ENCODE peak calls at places on chromosome 13, in nine cellular contexts. One of them, this sample, is unnamed.

GRCh38 chr13:40490086-40490723 is 176.2 kb downstream of the FOXO1 start:
- DNase-seq in CD8-positive, alpha-beta T cell: peak; percentile 64
- DNase-seq in fibroblast of pulmonary artery: no peak
- DNase-seq in fibroblast of mammary gland: no peak
- DNase-seq in IMR-90: no peak
- DNase-seq in body of pancreas: peak; percentile 55
- DNase-seq in AG09309: no peak
- DNase-seq in tibial nerve: no peak
- DNase-seq in ovary: no peak
- DNase-seq in this sample: peak; percentile 34

GRCh38 chr13:31605076-31605858 is 134.1 kb upstream of the RXFP2 start:
- DNase-seq in fibroblast of pulmonary artery: no peak
- DNase-seq in ovary: no peak
- DNase-seq in fibroblast of mammary gland: no peak
- DNase-seq in CD8-positive, alpha-beta T cell: no peak
- DNase-seq in body of pancreas: no peak
- DNase-seq in AG09309: no peak
- DNase-seq in IMR-90: no peak
- DNase-seq in tibial nerve: no peak
- DNase-seq in this sample: no peak

GRCh38 chr13:79791471-79792042 is 310.6 kb downstream of the NDFIP2 start:
- DNase-seq in body of pancreas: no peak
- DNase-seq in fibroblast of mammary gland: no peak
- DNase-seq in tibial nerve: no peak
- DNase-seq in AG09309: no peak
- DNase-seq in IMR-90: no peak
- DNase-seq in ovary: no peak
- DNase-seq in CD8-positive, alpha-beta T cell: no peak
- DNase-seq in fibroblast of pulmonary artery: no peak
- DNase-seq in this sample: no peak

GRCh38 chr13:59890064-59890463 is 273.7 kb downstream of the DIAPH3 start:
- DNase-seq in IMR-90: peak; percentile 19
- DNase-seq in ovary: no peak
- DNase-seq in fibroblast of pulmonary artery: no peak
- DNase-seq in body of pancreas: no peak
- DNase-seq in tibial nerve: no peak
- DNase-seq in AG09309: peak; percentile 2
- DNase-seq in CD8-positive, alpha-beta T cell: no peak
- DNase-seq in fibroblast of mammary gland: peak; percentile 11
- DNase-seq in this sample: no peak

GRCh38 chr13:78978381-78978998 is 319.5 kb upstream of the OBI1 start:
- DNase-seq in CD8-positive, alpha-beta T cell: peak; percentile 22
- DNase-seq in fibroblast of pulmonary artery: peak; percentile 82
- DNase-seq in tibial nerve: peak; percentile 85
- DNase-seq in ovary: no peak
- DNase-seq in AG09309: peak; percentile 17
- DNase-seq in IMR-90: peak; percentile 61
- DNase-seq in fibroblast of mammary gland: peak; percentile 69
- DNase-seq in body of pancreas: peak; percentile 44
- DNase-seq in this sample: peak; percentile 43

GRCh38 chr13:24670927-24671326 is 9.3 kb upstream of the ATP12A start:
- DNase-seq in IMR-90: no peak
- DNase-seq in fibroblast of pulmonary artery: peak; percentile 18
- DNase-seq in AG09309: no peak
- DNase-seq in body of pancreas: no peak
- DNase-seq in ovary: no peak
- DNase-seq in CD8-positive, alpha-beta T cell: peak; percentile 14
- DNase-seq in tibial nerve: no peak
- DNase-seq in fibroblast of mammary gland: no peak
- DNase-seq in this sample: peak; percentile 62

GRCh38 chr13:23695711-23696512 is 125.7 kb downstream of the TNFRSF19 start:
- DNase-seq in tibial nerve: no peak
- DNase-seq in fibroblast of mammary gland: no peak
- DNase-seq in IMR-90: no peak
- DNase-seq in fibroblast of pulmonary artery: no peak
- DNase-seq in CD8-positive, alpha-beta T cell: peak; percentile 52
- DNase-seq in body of pancreas: no peak
- DNase-seq in AG09309: no peak
- DNase-seq in ovary: no peak
- DNase-seq in this sample: peak; percentile 34

GRCh38 chr13:90104764-90105163 is 1242.7 kb upstream of the MIR17HG start:
- DNase-seq in body of pancreas: no peak
- DNase-seq in AG09309: no peak
- DNase-seq in fibroblast of mammary gland: no peak
- DNase-seq in tibial nerve: no peak
- DNase-seq in fibroblast of pulmonary artery: no peak
- DNase-seq in IMR-90: no peak
- DNase-seq in CD8-positive, alpha-beta T cell: no peak
- DNase-seq in ovary: no peak
- DNase-seq in this sample: no peak

GRCh38 chr13:33388254-33388998 is 102.9 kb upstream of the STARD13 start:
- DNase-seq in fibroblast of pulmonary artery: no peak
- DNase-seq in AG09309: no peak
- DNase-seq in IMR-90: no peak
- DNase-seq in fibroblast of mammary gland: no peak
- DNase-seq in ovary: no peak
- DNase-seq in body of pancreas: no peak
- DNase-seq in CD8-positive, alpha-beta T cell: no peak
- DNase-seq in tibial nerve: no peak
- DNase-seq in this sample: peak; percentile 34

GRCh38 chr13:45209229-45209628 is 8.4 kb upstream of the KCTD4 start:
- DNase-seq in body of pancreas: no peak
- DNase-seq in CD8-positive, alpha-beta T cell: no peak
- DNase-seq in tibial nerve: no peak
- DNase-seq in ovary: no peak
- DNase-seq in fibroblast of mammary gland: peak; percentile 41
- DNase-seq in fibroblast of pulmonary artery: peak; percentile 92
- DNase-seq in AG09309: no peak
- DNase-seq in IMR-90: peak; percentile 62
- DNase-seq in this sample: no peak

GRCh38 chr13:26919311-26919710 is 158.7 kb upstream of the GPR12 start:
- DNase-seq in ovary: no peak
- DNase-seq in AG09309: no peak
- DNase-seq in body of pancreas: no peak
- DNase-seq in fibroblast of pulmonary artery: no peak
- DNase-seq in fibroblast of mammary gland: peak; percentile 16
- DNase-seq in CD8-positive, alpha-beta T cell: no peak
- DNase-seq in IMR-90: no peak
- DNase-seq in tibial nerve: no peak
- DNase-seq in this sample: no peak

GRCh38 chr13:110340812-110341444 is 33.8 kb downstream of the COL4A2 start:
- DNase-seq in tibial nerve: peak; percentile 34
- DNase-seq in CD8-positive, alpha-beta T cell: peak; percentile 38
- DNase-seq in IMR-90: peak; percentile 93
- DNase-seq in fibroblast of mammary gland: peak; percentile 34
- DNase-seq in ovary: peak; percentile 83
- DNase-seq in fibroblast of pulmonary artery: peak; percentile 95
- DNase-seq in AG09309: no peak
- DNase-seq in body of pancreas: peak; percentile 50
- DNase-seq in this sample: peak; percentile 54

GRCh38 chr13:93473441-93474270 is 247.0 kb downstream of the GPC6 start:
- DNase-seq in CD8-positive, alpha-beta T cell: no peak
- DNase-seq in body of pancreas: no peak
- DNase-seq in tibial nerve: no peak
- DNase-seq in fibroblast of mammary gland: no peak
- DNase-seq in fibroblast of pulmonary artery: no peak
- DNase-seq in ovary: no peak
- DNase-seq in AG09309: no peak
- DNase-seq in IMR-90: peak; percentile 74
- DNase-seq in this sample: no peak

GRCh38 chr13:62293081-62293480 is 877.4 kb upstream of the PCDH20 start:
- DNase-seq in AG09309: no peak
- DNase-seq in fibroblast of mammary gland: peak; percentile 58
- DNase-seq in CD8-positive, alpha-beta T cell: no peak
- DNase-seq in ovary: no peak
- DNase-seq in IMR-90: peak; percentile 23
- DNase-seq in tibial nerve: no peak
- DNase-seq in body of pancreas: no peak
- DNase-seq in fibroblast of pulmonary artery: peak; percentile 3
- DNase-seq in this sample: no peak

GRCh38 chr13:39676315-39676876 is 20.9 kb downstream of the COG6 start:
- DNase-seq in CD8-positive, alpha-beta T cell: peak; percentile 27
- DNase-seq in fibroblast of mammary gland: peak; percentile 68
- DNase-seq in AG09309: no peak
- DNase-seq in tibial nerve: peak; percentile 73
- DNase-seq in ovary: no peak
- DNase-seq in body of pancreas: no peak
- DNase-seq in fibroblast of pulmonary artery: peak; percentile 75
- DNase-seq in IMR-90: peak; percentile 39
- DNase-seq in this sample: no peak

GRCh38 chr13:35356572-35356971 is 119.9 kb downstream of the MAB21L1 start:
- DNase-seq in fibroblast of pulmonary artery: peak; percentile 41
- DNase-seq in body of pancreas: no peak
- DNase-seq in ovary: no peak
- DNase-seq in IMR-90: no peak
- DNase-seq in fibroblast of mammary gland: no peak
- DNase-seq in CD8-positive, alpha-beta T cell: no peak
- DNase-seq in tibial nerve: no peak
- DNase-seq in AG09309: no peak
- DNase-seq in this sample: no peak

GRCh38 chr13:111429064-111429558 is 108.7 kb downstream of the TEX29 start:
- DNase-seq in AG09309: peak; percentile 1
- DNase-seq in fibroblast of pulmonary artery: peak; percentile 16
- DNase-seq in body of pancreas: peak; percentile 66
- DNase-seq in ovary: no peak
- DNase-seq in IMR-90: peak; percentile 18
- DNase-seq in tibial nerve: peak; percentile 63
- DNase-seq in fibroblast of mammary gland: peak; percentile 30
- DNase-seq in CD8-positive, alpha-beta T cell: peak; percentile 20
- DNase-seq in this sample: peak; percentile 53

GRCh38 chr13:91817250-91817649 is 418.8 kb downstream of the GPC5 start:
- DNase-seq in AG09309: no peak
- DNase-seq in CD8-positive, alpha-beta T cell: no peak
- DNase-seq in body of pancreas: no peak
- DNase-seq in ovary: no peak
- DNase-seq in fibroblast of pulmonary artery: peak; percentile 49
- DNase-seq in IMR-90: peak; percentile 13
- DNase-seq in tibial nerve: no peak
- DNase-seq in fibroblast of mammary gland: peak; percentile 4
- DNase-seq in this sample: no peak

GRCh38 chr13:95275322-95276118 is 25.7 kb downstream of the ABCC4 start:
- DNase-seq in tibial nerve: no peak
- DNase-seq in body of pancreas: no peak
- DNase-seq in fibroblast of mammary gland: peak; percentile 12
- DNase-seq in ovary: peak; percentile 43
- DNase-seq in fibroblast of pulmonary artery: peak; percentile 44
- DNase-seq in IMR-90: no peak
- DNase-seq in AG09309: no peak
- DNase-seq in CD8-positive, alpha-beta T cell: no peak
- DNase-seq in this sample: no peak

GRCh38 chr13:51644649-51645048 is 60.4 kb downstream of the WDFY2 start:
- DNase-seq in fibroblast of mammary gland: peak; percentile 45
- DNase-seq in IMR-90: peak; percentile 21
- DNase-seq in ovary: no peak
- DNase-seq in body of pancreas: peak; percentile 46
- DNase-seq in fibroblast of pulmonary artery: peak; percentile 61
- DNase-seq in tibial nerve: no peak
- DNase-seq in AG09309: no peak
- DNase-seq in CD8-positive, alpha-beta T cell: no peak
- DNase-seq in this sample: no peak
- H3K4me3 ChIP-seq in fibroblast of mammary gland: no peak overlapping the region
- H3K4me3 ChIP-seq in IMR-90: no peak overlapping the region
- H3K4me3 ChIP-seq in ovary: no peak overlapping the region
- H3K4me3 ChIP-seq in body of pancreas: no peak overlapping the region
- H3K4me3 ChIP-seq in fibroblast of pulmonary artery: no peak overlapping the region
- H3K4me3 ChIP-seq in tibial nerve: no peak overlapping the region
- H3K4me3 ChIP-seq in AG09309: no peak overlapping the region
- H3K4me3 ChIP-seq in CD8-positive, alpha-beta T cell: no peak overlapping the region
- H3K4me3 ChIP-seq in this sample: no peak overlapping the region

GRCh38 chr13:19862511-19863313 is 737 bp downstream of the ZMYM5 start:
- DNase-seq in fibroblast of pulmonary artery: peak; percentile 16
- DNase-seq in body of pancreas: peak; percentile 19
- DNase-seq in IMR-90: peak; percentile 7
- DNase-seq in ovary: no peak
- DNase-seq in AG09309: no peak
- DNase-seq in tibial nerve: peak; percentile 24
- DNase-seq in CD8-positive, alpha-beta T cell: peak; percentile 47
- DNase-seq in fibroblast of mammary gland: peak; percentile 31
- DNase-seq in this sample: peak; percentile 51

GRCh38 chr13:19863323-19864017 is at the start of gene ZMYM5:
- DNase-seq in IMR-90: peak; percentile 99
- DNase-seq in AG09309: peak; percentile 98
- DNase-seq in CD8-positive, alpha-beta T cell: peak; percentile 95
- DNase-seq in fibroblast of pulmonary artery: peak; percentile 100
- DNase-seq in tibial nerve: peak; percentile 93
- DNase-seq in ovary: peak; percentile 98
- DNase-seq in body of pancreas: peak; percentile 98
- DNase-seq in fibroblast of mammary gland: peak; percentile 99
- DNase-seq in this sample: peak; percentile 98

GRCh38 chr13:19864018-19864338 is 529 bp upstream of the ZMYM5 start:
- DNase-seq in fibroblast of pulmonary artery: peak; percentile 81
- DNase-seq in tibial nerve: no peak
- DNase-seq in body of pancreas: peak; percentile 60
- DNase-seq in AG09309: no peak
- DNase-seq in IMR-90: no peak
- DNase-seq in CD8-positive, alpha-beta T cell: peak; percentile 58
- DNase-seq in fibroblast of mammary gland: peak; percentile 77
- DNase-seq in ovary: peak; percentile 86
- DNase-seq in this sample: peak; percentile 72

GRCh38 chr13:19861762-19862161 is 1.7 kb downstream of the ZMYM5 start:
- DNase-seq in AG09309: no peak
- DNase-seq in ovary: no peak
- DNase-seq in fibroblast of pulmonary artery: no peak
- DNase-seq in body of pancreas: no peak
- DNase-seq in IMR-90: no peak
- DNase-seq in fibroblast of mammary gland: no peak
- DNase-seq in tibial nerve: no peak
- DNase-seq in CD8-positive, alpha-beta T cell: no peak
- DNase-seq in this sample: no peak

GRCh38 chr13:19860884-19861655 is 2.4 kb downstream of the ZMYM5 start:
- DNase-seq in fibroblast of pulmonary artery: peak; percentile 74
- DNase-seq in body of pancreas: peak; percentile 16
- DNase-seq in CD8-positive, alpha-beta T cell: peak; percentile 6
- DNase-seq in tibial nerve: no peak
- DNase-seq in fibroblast of mammary gland: peak; percentile 66
- DNase-seq in IMR-90: peak; percentile 73
- DNase-seq in ovary: no peak
- DNase-seq in AG09309: no peak
- DNase-seq in this sample: no peak
- H3K4me3 ChIP-seq in fibroblast of pulmonary artery: peak overlapping the region; percentile 71
- H3K4me3 ChIP-seq in body of pancreas: no peak overlapping the region
- H3K4me3 ChIP-seq in CD8-positive, alpha-beta T cell: no peak overlapping the region
- H3K4me3 ChIP-seq in tibial nerve: peak overlapping the region; percentile 13
- H3K4me3 ChIP-seq in fibroblast of mammary gland: peak overlapping the region; percentile 7
- H3K4me3 ChIP-seq in IMR-90: no peak overlapping the region
- H3K4me3 ChIP-seq in ovary: no peak overlapping the region
- H3K4me3 ChIP-seq in AG09309: no peak overlapping the region
- H3K4me3 ChIP-seq in this sample: no peak overlapping the region

GRCh38 chr13:51995677-51996551 is 15.3 kb downstream of the ATP7B start:
- DNase-seq in CD8-positive, alpha-beta T cell: no peak
- DNase-seq in IMR-90: no peak
- DNase-seq in fibroblast of mammary gland: no peak
- DNase-seq in fibroblast of pulmonary artery: peak; percentile 67
- DNase-seq in tibial nerve: no peak
- DNase-seq in ovary: no peak
- DNase-seq in body of pancreas: peak; percentile 85
- DNase-seq in AG09309: peak; percentile 7
- DNase-seq in this sample: peak; percentile 63
- H3K4me3 ChIP-seq in CD8-positive, alpha-beta T cell: no peak overlapping the region
- H3K4me3 ChIP-seq in IMR-90: no peak overlapping the region
- H3K4me3 ChIP-seq in fibroblast of mammary gland: no peak overlapping the region
- H3K4me3 ChIP-seq in fibroblast of pulmonary artery: no peak overlapping the region
- H3K4me3 ChIP-seq in tibial nerve: no peak overlapping the region
- H3K4me3 ChIP-seq in ovary: no peak overlapping the region
- H3K4me3 ChIP-seq in body of pancreas: no peak overlapping the region
- H3K4me3 ChIP-seq in AG09309: no peak overlapping the region
- H3K4me3 ChIP-seq in this sample: no peak overlapping the region

GRCh38 chr13:21638319-21639282 is 32.3 kb upstream of the FGF9 start:
- DNase-seq in AG09309: no peak
- DNase-seq in tibial nerve: peak; percentile 50
- DNase-seq in IMR-90: peak; percentile 4
- DNase-seq in ovary: no peak
- DNase-seq in fibroblast of pulmonary artery: peak; percentile 43
- DNase-seq in CD8-positive, alpha-beta T cell: peak; percentile 42
- DNase-seq in fibroblast of mammary gland: peak; percentile 25
- DNase-seq in body of pancreas: peak; percentile 17
- DNase-seq in this sample: peak; percentile 51
- H3K4me3 ChIP-seq in AG09309: no peak overlapping the region
- H3K4me3 ChIP-seq in tibial nerve: no peak overlapping the region
- H3K4me3 ChIP-seq in IMR-90: no peak overlapping the region
- H3K4me3 ChIP-seq in ovary: no peak overlapping the region
- H3K4me3 ChIP-seq in fibroblast of pulmonary artery: no peak overlapping the region
- H3K4me3 ChIP-seq in CD8-positive, alpha-beta T cell: no peak overlapping the region
- H3K4me3 ChIP-seq in fibroblast of mammary gland: no peak overlapping the region
- H3K4me3 ChIP-seq in body of pancreas: no peak overlapping the region
- H3K4me3 ChIP-seq in this sample: no peak overlapping the region